ENCODE peak calls at places on chromosomes 13 and 19, in eight cellular contexts. One of them, this sample, is unnamed.

GRCh38 chr19:32450217-32450616 is 44.6 kb downstream of the DPY19L3 start:
- DNase-seq in BE2C: no peak
- DNase-seq in body of pancreas: no peak
- DNase-seq in CD4-positive, alpha-beta memory T cell: no peak
- DNase-seq in IMR-90: peak
- DNase-seq in Jurkat, Clone E6-1: no peak
- DNase-seq in H7: no peak
- DNase-seq in left ventricle myocardium inferior: no peak
- DNase-seq in this sample: no peak

GRCh38 chr13:36261976-36262375 is 35.6 kb downstream of the CCDC169 start:
- DNase-seq in BE2C: no peak
- DNase-seq in body of pancreas: no peak
- DNase-seq in CD4-positive, alpha-beta memory T cell: no peak
- DNase-seq in IMR-90: no peak
- DNase-seq in Jurkat, Clone E6-1: no peak
- DNase-seq in H7: no peak
- DNase-seq in left ventricle myocardium inferior: no peak
- DNase-seq in this sample: no peak

GRCh38 chr13:25248071-25248470 is 39.2 kb downstream of the MTMR6 start:
- DNase-seq in BE2C: no peak
- DNase-seq in body of pancreas: no peak
- DNase-seq in CD4-positive, alpha-beta memory T cell: no peak
- DNase-seq in IMR-90: no peak
- DNase-seq in Jurkat, Clone E6-1: no peak
- DNase-seq in H7: no peak
- DNase-seq in left ventricle myocardium inferior: no peak
- DNase-seq in this sample: no peak

GRCh38 chr13:97113231-97114001 is 108.7 kb upstream of the MBNL2 start:
- DNase-seq in BE2C: no peak
- DNase-seq in body of pancreas: no peak
- DNase-seq in CD4-positive, alpha-beta memory T cell: no peak
- DNase-seq in IMR-90: no peak
- DNase-seq in Jurkat, Clone E6-1: no peak
- DNase-seq in H7: no peak
- DNase-seq in left ventricle myocardium inferior: no peak
- DNase-seq in this sample: no peak

GRCh38 chr19:49114630-49115363 is 627 bp downstream of the LIN7B start:
- DNase-seq in BE2C: peak
- DNase-seq in body of pancreas: peak
- DNase-seq in CD4-positive, alpha-beta memory T cell: peak
- DNase-seq in IMR-90: peak
- DNase-seq in Jurkat, Clone E6-1: no peak
- DNase-seq in H7: peak
- DNase-seq in left ventricle myocardium inferior: peak
- DNase-seq in this sample: peak

GRCh38 chr13:45925151-45925550 is 73.6 kb upstream of the SIAH3 start:
- DNase-seq in BE2C: no peak
- DNase-seq in body of pancreas: no peak
- DNase-seq in CD4-positive, alpha-beta memory T cell: no peak
- DNase-seq in IMR-90: no peak
- DNase-seq in Jurkat, Clone E6-1: no peak
- DNase-seq in H7: no peak
- DNase-seq in left ventricle myocardium inferior: no peak
- DNase-seq in this sample: no peak

GRCh38 chr19:48806818-48807589 is 3.8 kb downstream of the BCAT2 start:
- DNase-seq in BE2C: peak
- DNase-seq in body of pancreas: peak
- DNase-seq in CD4-positive, alpha-beta memory T cell: peak
- DNase-seq in IMR-90: peak
- DNase-seq in Jurkat, Clone E6-1: no peak
- DNase-seq in H7: peak
- DNase-seq in left ventricle myocardium inferior: no peak
- DNase-seq in this sample: peak

GRCh38 chr19:46785054-46785979 is 3.1 kb downstream of the SLC1A5 start:
- DNase-seq in BE2C: no peak
- DNase-seq in body of pancreas: no peak
- DNase-seq in CD4-positive, alpha-beta memory T cell: no peak
- DNase-seq in IMR-90: peak
- DNase-seq in Jurkat, Clone E6-1: no peak
- DNase-seq in H7: peak
- DNase-seq in left ventricle myocardium inferior: no peak
- DNase-seq in this sample: peak

GRCh38 chr19:29855771-29856510 is 44.1 kb downstream of the CCNE1 start:
- DNase-seq in BE2C: no peak
- DNase-seq in body of pancreas: no peak
- DNase-seq in CD4-positive, alpha-beta memory T cell: no peak
- DNase-seq in IMR-90: no peak
- DNase-seq in Jurkat, Clone E6-1: no peak
- DNase-seq in H7: no peak
- DNase-seq in left ventricle myocardium inferior: no peak
- DNase-seq in this sample: no peak

GRCh38 chr13:74977498-74977897 is 504.5 kb downstream of the TBC1D4 start:
- DNase-seq in BE2C: no peak
- DNase-seq in body of pancreas: no peak
- DNase-seq in CD4-positive, alpha-beta memory T cell: no peak
- DNase-seq in IMR-90: no peak
- DNase-seq in Jurkat, Clone E6-1: no peak
- DNase-seq in H7: no peak
- DNase-seq in left ventricle myocardium inferior: no peak
- DNase-seq in this sample: no peak

GRCh38 chr19:21483589-21484170 is 21.7 kb upstream of the ZNF429 start:
- DNase-seq in BE2C: peak
- DNase-seq in body of pancreas: peak
- DNase-seq in CD4-positive, alpha-beta memory T cell: peak
- DNase-seq in IMR-90: no peak
- DNase-seq in Jurkat, Clone E6-1: peak
- DNase-seq in H7: peak
- DNase-seq in left ventricle myocardium inferior: peak
- DNase-seq in this sample: peak

GRCh38 chr13:58300224-58300623 is 668.7 kb downstream of the PCDH17 start:
- DNase-seq in BE2C: no peak
- DNase-seq in body of pancreas: no peak
- DNase-seq in CD4-positive, alpha-beta memory T cell: no peak
- DNase-seq in IMR-90: no peak
- DNase-seq in Jurkat, Clone E6-1: no peak
- DNase-seq in H7: no peak
- DNase-seq in left ventricle myocardium inferior: no peak
- DNase-seq in this sample: no peak

GRCh38 chr13:43285891-43286602 is 262.7 kb downstream of the DNAJC15 start:
- DNase-seq in BE2C: peak
- DNase-seq in body of pancreas: no peak
- DNase-seq in CD4-positive, alpha-beta memory T cell: no peak
- DNase-seq in IMR-90: peak
- DNase-seq in Jurkat, Clone E6-1: no peak
- DNase-seq in H7: no peak
- DNase-seq in left ventricle myocardium inferior: no peak
- DNase-seq in this sample: no peak

GRCh38 chr19:13920940-13921744 is 15.1 kb downstream of the CC2D1A start:
- DNase-seq in BE2C: peak
- DNase-seq in body of pancreas: no peak
- DNase-seq in CD4-positive, alpha-beta memory T cell: no peak
- DNase-seq in IMR-90: peak
- DNase-seq in Jurkat, Clone E6-1: peak
- DNase-seq in H7: peak
- DNase-seq in left ventricle myocardium inferior: no peak
- DNase-seq in this sample: peak

GRCh38 chr13:52851153-52851962 is 2.9 kb upstream of the PCDH8 start:
- DNase-seq in BE2C: peak
- DNase-seq in body of pancreas: peak
- DNase-seq in CD4-positive, alpha-beta memory T cell: no peak
- DNase-seq in IMR-90: no peak
- DNase-seq in Jurkat, Clone E6-1: no peak
- DNase-seq in H7: peak
- DNase-seq in left ventricle myocardium inferior: peak
- DNase-seq in this sample: peak

DNA sequence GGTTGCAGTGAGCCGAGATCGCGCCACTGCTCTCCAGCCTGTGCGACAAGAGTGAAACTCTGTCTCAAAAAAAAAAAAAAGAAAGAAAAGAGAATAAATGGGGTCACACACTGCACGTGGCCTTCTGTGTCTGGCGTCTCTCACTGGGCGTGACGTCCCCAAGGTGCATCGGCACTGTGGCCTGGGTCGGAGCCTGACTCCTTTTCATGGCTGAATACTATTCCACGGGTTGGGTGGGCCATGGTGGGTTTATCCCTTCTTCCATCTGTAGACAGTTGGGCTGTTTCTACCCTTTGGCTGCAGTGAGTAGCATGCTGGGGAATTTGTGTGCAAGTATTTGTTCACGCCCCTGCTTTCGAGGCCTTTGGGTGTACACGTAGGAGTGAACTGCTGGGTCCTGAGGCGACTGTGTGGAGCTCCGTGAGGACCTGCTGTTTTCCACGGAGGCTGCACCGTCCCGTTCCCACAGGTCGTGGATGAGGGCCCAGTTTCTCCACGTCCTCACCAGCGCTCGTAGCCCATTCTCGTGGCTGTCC is 8.3 kb upstream of the MISP start:
- DNase-seq in BE2C: no peak
- DNase-seq in body of pancreas: no peak
- DNase-seq in CD4-positive, alpha-beta memory T cell: no peak
- DNase-seq in IMR-90: no peak
- DNase-seq in Jurkat, Clone E6-1: no peak
- DNase-seq in H7: no peak
- DNase-seq in left ventricle myocardium inferior: no peak
- DNase-seq in this sample: no peak
- H3K4me3 ChIP-seq in BE2C: no peak
- H3K4me3 ChIP-seq in body of pancreas: no peak
- H3K4me3 ChIP-seq in CD4-positive, alpha-beta memory T cell: no peak
- H3K4me3 ChIP-seq in IMR-90: no peak
- H3K4me3 ChIP-seq in Jurkat, Clone E6-1: no peak
- H3K4me3 ChIP-seq in H7: no peak
- H3K4me3 ChIP-seq in left ventricle myocardium inferior: no peak
- H3K4me3 ChIP-seq in this sample: no peak

DNA sequence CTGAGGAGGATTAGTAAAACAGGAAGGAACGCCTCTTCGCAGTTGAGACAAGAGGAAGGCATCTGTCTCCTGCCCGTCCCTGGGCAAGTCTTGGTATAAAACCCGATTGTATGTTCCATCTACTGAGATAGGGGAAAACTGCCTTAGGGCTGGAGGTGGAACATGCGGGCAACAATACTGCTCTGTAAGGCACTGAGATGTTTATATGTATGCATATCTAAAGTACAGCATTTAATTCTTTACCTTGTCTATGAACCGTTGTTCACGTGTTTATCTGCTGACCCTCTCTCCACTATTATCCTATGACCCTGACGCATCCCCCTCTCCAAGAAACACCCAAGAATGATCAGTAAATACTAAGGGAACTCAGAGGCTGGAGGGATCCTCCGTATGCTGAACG is 722 bp upstream of the TIMM50 start:
- DNase-seq in BE2C: no peak
- DNase-seq in body of pancreas: no peak
- DNase-seq in CD4-positive, alpha-beta memory T cell: no peak
- DNase-seq in IMR-90: no peak
- DNase-seq in Jurkat, Clone E6-1: no peak
- DNase-seq in H7: no peak
- DNase-seq in left ventricle myocardium inferior: no peak
- DNase-seq in this sample: no peak
- H3K4me3 ChIP-seq in BE2C: peak
- H3K4me3 ChIP-seq in body of pancreas: no peak
- H3K4me3 ChIP-seq in CD4-positive, alpha-beta memory T cell: peak
- H3K4me3 ChIP-seq in IMR-90: no peak
- H3K4me3 ChIP-seq in Jurkat, Clone E6-1: peak
- H3K4me3 ChIP-seq in H7: no peak
- H3K4me3 ChIP-seq in left ventricle myocardium inferior: peak
- H3K4me3 ChIP-seq in this sample: peak

DNA sequence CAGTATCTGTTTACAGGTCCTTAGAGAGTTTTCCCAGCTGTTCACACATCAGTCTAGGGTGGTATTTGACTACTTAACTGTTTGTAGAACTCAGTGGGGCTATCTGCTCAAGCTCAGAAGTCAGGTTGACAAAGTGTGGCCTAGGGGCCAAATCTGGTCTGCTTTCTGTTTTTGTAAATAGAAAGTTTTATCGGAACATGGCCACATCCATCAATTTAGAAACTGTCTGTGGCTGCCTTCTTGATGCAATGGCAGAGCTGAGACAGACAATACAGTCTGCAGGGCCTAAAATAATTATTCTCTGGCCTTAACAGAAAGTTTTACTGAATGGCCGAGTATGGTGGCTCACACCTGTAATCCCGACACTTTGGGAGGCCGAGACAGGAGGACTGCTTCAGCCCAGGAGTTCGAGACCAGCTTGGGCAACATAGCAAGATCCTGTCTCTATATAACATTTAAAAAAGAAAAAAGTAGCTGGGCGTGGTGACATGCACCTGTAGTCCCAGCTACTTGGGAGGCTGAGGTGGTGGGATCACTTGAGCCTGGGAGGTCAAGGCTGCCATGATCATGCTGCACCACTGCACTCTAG is 2.4 kb downstream of the SMG9 start:
- DNase-seq in BE2C: no peak
- DNase-seq in body of pancreas: no peak
- DNase-seq in CD4-positive, alpha-beta memory T cell: no peak
- DNase-seq in IMR-90: no peak
- DNase-seq in Jurkat, Clone E6-1: no peak
- DNase-seq in H7: no peak
- DNase-seq in left ventricle myocardium inferior: no peak
- DNase-seq in this sample: no peak
- H3K4me3 ChIP-seq in BE2C: no peak
- H3K4me3 ChIP-seq in body of pancreas: no peak
- H3K4me3 ChIP-seq in CD4-positive, alpha-beta memory T cell: no peak
- H3K4me3 ChIP-seq in IMR-90: no peak
- H3K4me3 ChIP-seq in Jurkat, Clone E6-1: no peak
- H3K4me3 ChIP-seq in H7: no peak
- H3K4me3 ChIP-seq in left ventricle myocardium inferior: no peak
- H3K4me3 ChIP-seq in this sample: no peak

DNA sequence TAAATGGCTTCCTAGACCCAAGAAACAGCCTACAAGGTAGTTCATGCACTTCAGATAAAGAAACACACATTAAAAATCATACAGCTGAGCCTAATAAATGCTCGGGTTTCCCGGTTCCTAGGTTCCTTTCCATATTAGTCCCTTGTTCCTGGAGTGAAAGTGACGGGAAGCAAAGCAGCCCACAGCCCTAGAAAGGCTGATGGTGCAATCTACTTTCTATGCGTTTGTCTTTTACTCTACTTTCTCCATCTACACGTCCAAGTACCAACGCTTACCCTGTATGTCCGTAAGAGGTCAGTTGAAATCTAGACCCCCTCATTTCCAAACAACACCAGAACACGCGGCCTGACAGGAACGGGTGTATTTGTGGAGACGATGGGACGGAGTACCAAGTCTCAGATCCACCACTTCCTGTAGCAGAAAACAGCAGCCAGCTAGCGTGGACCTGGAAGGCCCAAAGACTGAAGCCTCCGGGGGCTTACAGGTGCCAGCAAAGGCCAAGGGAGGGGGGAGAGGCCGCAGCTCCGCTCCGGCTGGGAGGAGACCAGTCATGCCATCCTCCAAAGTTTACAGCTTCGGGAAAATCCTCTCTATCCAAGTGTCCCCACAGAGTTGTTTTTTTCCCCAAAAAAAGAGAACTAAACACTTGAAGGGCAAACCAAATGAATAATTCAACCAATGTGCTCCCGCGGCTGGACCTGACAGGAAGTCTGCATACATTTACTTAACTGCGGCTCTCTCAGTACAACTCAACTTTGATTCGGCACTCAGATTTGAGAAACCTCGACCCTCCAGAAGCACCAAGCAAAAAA is 34.1 kb downstream of the STK24 start:
- DNase-seq in BE2C: no peak
- DNase-seq in body of pancreas: no peak
- DNase-seq in CD4-positive, alpha-beta memory T cell: no peak
- DNase-seq in IMR-90: no peak
- DNase-seq in Jurkat, Clone E6-1: peak
- DNase-seq in H7: no peak
- DNase-seq in left ventricle myocardium inferior: no peak
- DNase-seq in this sample: no peak
- H3K4me3 ChIP-seq in BE2C: no peak
- H3K4me3 ChIP-seq in body of pancreas: no peak
- H3K4me3 ChIP-seq in CD4-positive, alpha-beta memory T cell: peak
- H3K4me3 ChIP-seq in IMR-90: no peak
- H3K4me3 ChIP-seq in Jurkat, Clone E6-1: no peak
- H3K4me3 ChIP-seq in H7: no peak
- H3K4me3 ChIP-seq in left ventricle myocardium inferior: peak
- H3K4me3 ChIP-seq in this sample: no peak